ENCODE peak calls at places on chromosomes 6 and 20, in ten cellular contexts. One of them, this sample, is unnamed.

GRCh38 chr6:152828431-152828830 is 77.8 kb downstream of the VIP start:
- DNase-seq in BE2C: peak; percentile 39
- DNase-seq in anterior cingulate cortex: no peak
- DNase-seq in T-helper 2 cell: no peak
- DNase-seq in EL: no peak
- DNase-seq in pulmonary artery endothelial cell: no peak
- DNase-seq in stimulated activated CD8-positive, alpha-beta memory T cell treated with anti-CD3 and anti-CD28 coated beads, Interleukin-4, amount 100 ng/mL, for 1 hour: no peak
- DNase-seq in CD8-positive, alpha-beta T cell: no peak
- DNase-seq in H54: no peak
- DNase-seq in H9: no peak
- DNase-seq in this sample: no peak

GRCh38 chr20:19964289-19965263 is 52.6 kb upstream of the NAA20 start:
- DNase-seq in EL: peak; percentile 83
- DNase-seq in stimulated activated CD8-positive, alpha-beta memory T cell treated with anti-CD3 and anti-CD28 coated beads, Interleukin-4, amount 100 ng/mL, for 1 hour: no peak
- DNase-seq in BE2C: peak; percentile 21
- DNase-seq in CD8-positive, alpha-beta T cell: no peak
- DNase-seq in anterior cingulate cortex: no peak
- DNase-seq in H9: no peak
- DNase-seq in T-helper 2 cell: no peak
- DNase-seq in pulmonary artery endothelial cell: no peak
- DNase-seq in H54: peak; percentile 50
- DNase-seq in this sample: no peak

GRCh38 chr6:2944405-2945068 is 26.8 kb downstream of the SERPINB6 start:
- DNase-seq in pulmonary artery endothelial cell: no peak
- DNase-seq in EL: no peak
- DNase-seq in H9: no peak
- DNase-seq in CD8-positive, alpha-beta T cell: no peak
- DNase-seq in anterior cingulate cortex: no peak
- DNase-seq in BE2C: no peak
- DNase-seq in H54: no peak
- DNase-seq in T-helper 2 cell: no peak
- DNase-seq in stimulated activated CD8-positive, alpha-beta memory T cell treated with anti-CD3 and anti-CD28 coated beads, Interleukin-4, amount 100 ng/mL, for 1 hour: no peak
- DNase-seq in this sample: no peak

GRCh38 chr6:85360794-85361642 is 88.9 kb upstream of the NT5E start:
- DNase-seq in H9: no peak
- DNase-seq in BE2C: no peak
- DNase-seq in anterior cingulate cortex: no peak
- DNase-seq in H54: peak; percentile 48
- DNase-seq in T-helper 2 cell: no peak
- DNase-seq in EL: peak; percentile 98
- DNase-seq in stimulated activated CD8-positive, alpha-beta memory T cell treated with anti-CD3 and anti-CD28 coated beads, Interleukin-4, amount 100 ng/mL, for 1 hour: no peak
- DNase-seq in pulmonary artery endothelial cell: peak; percentile 59
- DNase-seq in CD8-positive, alpha-beta T cell: no peak
- DNase-seq in this sample: peak; percentile 73

GRCh38 chr6:122548820-122549219 is 61.4 kb upstream of the PKIB start:
- DNase-seq in H54: no peak
- DNase-seq in anterior cingulate cortex: no peak
- DNase-seq in pulmonary artery endothelial cell: no peak
- DNase-seq in stimulated activated CD8-positive, alpha-beta memory T cell treated with anti-CD3 and anti-CD28 coated beads, Interleukin-4, amount 100 ng/mL, for 1 hour: no peak
- DNase-seq in T-helper 2 cell: no peak
- DNase-seq in CD8-positive, alpha-beta T cell: no peak
- DNase-seq in H9: no peak
- DNase-seq in BE2C: no peak
- DNase-seq in EL: no peak
- DNase-seq in this sample: no peak

GRCh38 chr6:119205911-119206617 is 127.6 kb upstream of the FAM184A start:
- DNase-seq in stimulated activated CD8-positive, alpha-beta memory T cell treated with anti-CD3 and anti-CD28 coated beads, Interleukin-4, amount 100 ng/mL, for 1 hour: no peak
- DNase-seq in H54: no peak
- DNase-seq in anterior cingulate cortex: no peak
- DNase-seq in T-helper 2 cell: no peak
- DNase-seq in EL: no peak
- DNase-seq in pulmonary artery endothelial cell: no peak
- DNase-seq in BE2C: no peak
- DNase-seq in H9: no peak
- DNase-seq in CD8-positive, alpha-beta T cell: no peak
- DNase-seq in this sample: no peak

GRCh38 chr20:23361651-23362391 is at the start of gene GZF1:
- DNase-seq in anterior cingulate cortex: peak; percentile 99
- DNase-seq in H9: peak; percentile 99
- DNase-seq in T-helper 2 cell: peak; percentile 99
- DNase-seq in EL: peak; percentile 98
- DNase-seq in CD8-positive, alpha-beta T cell: peak; percentile 98
- DNase-seq in pulmonary artery endothelial cell: peak; percentile 94
- DNase-seq in H54: peak; percentile 92
- DNase-seq in BE2C: peak; percentile 98
- DNase-seq in stimulated activated CD8-positive, alpha-beta memory T cell treated with anti-CD3 and anti-CD28 coated beads, Interleukin-4, amount 100 ng/mL, for 1 hour: peak; percentile 96
- DNase-seq in this sample: peak; percentile 98

GRCh38 chr6:37243816-37244370 is 13.7 kb upstream of the TBC1D22B start:
- DNase-seq in H54: no peak
- DNase-seq in anterior cingulate cortex: no peak
- DNase-seq in T-helper 2 cell: no peak
- DNase-seq in pulmonary artery endothelial cell: no peak
- DNase-seq in EL: no peak
- DNase-seq in BE2C: no peak
- DNase-seq in CD8-positive, alpha-beta T cell: no peak
- DNase-seq in stimulated activated CD8-positive, alpha-beta memory T cell treated with anti-CD3 and anti-CD28 coated beads, Interleukin-4, amount 100 ng/mL, for 1 hour: no peak
- DNase-seq in H9: no peak
- DNase-seq in this sample: no peak

This sample was measured in mesendoderm.